ENCODE peak calls at places on chromosome 15, in six cellular contexts. E, B, V, H, F and O are unnamed samples.

GRCh38 chr15:62928996-62929350 is 113.6 kb upstream of the TPM1 start:
- DNase-seq in E (peak), B (peak), V (peak), H (no peak), F (peak), O (no peak)

GRCh38 chr15:40957581-40958051 is 4.3 kb downstream of the CHAC1 start:
- DNase-seq in E (peak), B (peak), V (no peak), H (no peak), F (no peak), O (no peak)

GRCh38 chr15:74403981-74404563 is 29.7 kb downstream of the SEMA7A start:
- DNase-seq in E (peak), B (no peak), V (peak), H (no peak), F (no peak), O (peak)

GRCh38 chr15:89171136-89172072 is 50.0 kb downstream of the RLBP1 start:
- DNase-seq in E (peak), B (peak), V (peak), H (no peak), F (peak), O (peak)

GRCh38 chr15:34737379-34737928 is 17.3 kb downstream of the GJD2 start:
- DNase-seq in E (no peak), B (no peak), V (peak), H (no peak), F (no peak), O (no peak)

GRCh38 chr15:82646250-82647044 is 716 bp downstream of the CPEB1 start:
- DNase-seq in E (peak), B (no peak), V (no peak), H (no peak), F (no peak), O (no peak)

GRCh38 chr15:30962659-30963058 is 28.8 kb downstream of the MTMR10 start:
- DNase-seq in E (no peak), B (no peak), V (no peak), H (no peak), F (no peak), O (no peak)

GRCh38 chr15:91930092-91930491 is 76.6 kb downstream of the SLCO3A1 start:
- DNase-seq in E (no peak), B (no peak), V (no peak), H (no peak), F (no peak), O (no peak)

GRCh38 chr15:52143862-52144261 is 31.3 kb upstream of the BCL2L10 start:
- DNase-seq in E (peak), B (peak), V (peak), H (peak), F (peak), O (no peak)

GRCh38 chr15:40770147-40770721 is 454 bp downstream of the C15orf62 start:
- DNase-seq in E (no peak), B (no peak), V (no peak), H (no peak), F (no peak), O (no peak)

GRCh38 chr15:26772588-26773484 is at the start of gene GABRB3:
- DNase-seq in E (peak), B (no peak), V (peak), H (no peak), F (peak), O (no peak)

GRCh38 chr15:49044761-49045571 is 1.3 kb downstream of the SECISBP2L start:
- DNase-seq in E (no peak), B (no peak), V (no peak), H (no peak), F (no peak), O (no peak)

GRCh38 chr15:68614621-68615035 is 35.8 kb downstream of the CORO2B start:
- DNase-seq in E (peak), B (no peak), V (no peak), H (no peak), F (no peak), O (no peak)